ENCODE peak calls at places on chromosomes 13 and 19, in five cellular contexts. C, Z, L, N and T are unnamed samples. For H3K4me1 and H3K9me3, the result is how much of the 10 kb centered on the place peaks cover.

GRCh38 chr13:85974604-85975366 is 175.6 kb upstream of the SLITRK6 start:
- DNase-seq in C (peak), Z (no peak), L (no peak), N (no peak), T (no peak)

GRCh38 chr13:51317262-51317661 is 22.2 kb upstream of the SERPINE3 start:
- DNase-seq in C (no peak), Z (peak), L (no peak), N (no peak), T (no peak)

GRCh38 chr13:78147905-78148304 is 229.3 kb upstream of the EDNRB start:
- DNase-seq in C (no peak), Z (peak), L (no peak), N (no peak), T (no peak)

GRCh38 chr19:4694211-4694987 is 24.3 kb upstream of the MYDGF start:
- DNase-seq in C (no peak), Z (peak), L (no peak), N (peak), T (no peak)

GRCh38 chr13:23087884-23088283 is 92.9 kb upstream of the SGCG start:
- DNase-seq in C (peak), Z (peak), L (no peak), N (no peak), T (no peak)

GRCh38 chr13:37011002-37011401 is 10.4 kb downstream of the EXOSC8 start:
- DNase-seq in C (no peak), Z (peak), L (no peak), N (no peak), T (no peak)

GRCh38 chr13:41098761-41099160 is 33.8 kb downstream of the KBTBD6 start:
- DNase-seq in C (no peak), Z (no peak), L (no peak), N (no peak), T (no peak)

GRCh38 chr13:92574499-92574898 is 652.1 kb upstream of the GPC6 start:
- DNase-seq in C (no peak), Z (no peak), L (no peak), N (no peak), T (no peak)

GRCh38 chr19:5624741-5625140 is 1.9 kb downstream of the SAFB start:
- DNase-seq in C (no peak), Z (no peak), L (no peak), N (no peak), T (no peak)

GRCh38 chr13:65836066-65836465 is 1394.1 kb downstream of the PCDH9 start:
- DNase-seq in C (no peak), Z (no peak), L (no peak), N (no peak), T (no peak)

GRCh38 chr13:42113478-42113877 is 65.0 kb downstream of the DGKH start:
- DNase-seq in C (peak), Z (no peak), L (no peak), N (no peak), T (no peak)

GRCh38 chr13:39282400-39282972 is 244.2 kb downstream of the NHLRC3 start:
- DNase-seq in C (no peak), Z (no peak), L (no peak), N (no peak), T (no peak)

GRCh38 chr13:99970761-99971575 is 599 bp downstream of the ZIC5 start:
- DNase-seq in C (peak), Z (no peak), L (no peak), N (no peak), T (no peak)

GRCh38 chr19:40216777-40217026 is 1.5 kb downstream of the TTC9B start:
- DNase-seq in C (no peak), Z (no peak), L (no peak), N (no peak), T (no peak)

DNA sequence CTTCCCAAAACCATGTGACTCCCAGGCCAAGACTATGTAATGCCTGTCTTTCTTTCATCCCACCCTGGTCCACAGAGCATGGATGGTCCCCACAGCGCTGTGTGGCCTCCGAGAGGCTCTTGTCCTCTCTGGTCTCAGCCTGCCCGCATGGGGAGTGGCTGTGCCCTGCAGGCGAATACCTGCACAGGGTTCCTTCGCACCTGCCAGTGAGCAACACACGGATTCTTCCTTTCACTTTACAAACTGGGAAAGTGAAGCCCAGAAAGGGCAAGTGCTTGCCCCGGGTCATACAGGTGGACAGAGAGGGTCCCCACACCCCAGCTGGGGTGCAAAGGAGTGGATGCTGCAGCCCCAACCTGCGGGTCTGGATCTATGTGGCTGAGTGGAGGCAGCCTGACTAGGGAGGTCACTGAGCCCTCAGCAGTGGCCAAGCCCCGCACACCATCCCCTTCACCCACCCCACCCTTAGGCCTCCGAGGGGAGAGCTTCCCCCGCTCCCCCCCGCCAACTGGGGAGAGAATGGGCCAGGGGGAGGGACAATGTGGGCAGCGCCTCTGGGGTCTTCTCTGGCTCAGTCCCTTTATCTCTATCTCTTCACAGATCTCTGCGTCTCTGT is 747 bp upstream of the MARK4 start:
- DNase-seq in C (no peak), Z (no peak), L (peak), N (no peak), T (no peak)
- H3K4me1 ChIP-seq in C (under half), Z (under half), L (under half), N (under half), T (under half)

GRCh38 chr19:37778613-37779138 is 710 bp downstream of the ZNF573 start:
- DNase-seq in C (peak), Z (peak), L (no peak), N (no peak), T (no peak)
- H3K27ac ChIP-seq in C (peak), Z (peak), L (no peak), N (peak), T (peak)

DNA sequence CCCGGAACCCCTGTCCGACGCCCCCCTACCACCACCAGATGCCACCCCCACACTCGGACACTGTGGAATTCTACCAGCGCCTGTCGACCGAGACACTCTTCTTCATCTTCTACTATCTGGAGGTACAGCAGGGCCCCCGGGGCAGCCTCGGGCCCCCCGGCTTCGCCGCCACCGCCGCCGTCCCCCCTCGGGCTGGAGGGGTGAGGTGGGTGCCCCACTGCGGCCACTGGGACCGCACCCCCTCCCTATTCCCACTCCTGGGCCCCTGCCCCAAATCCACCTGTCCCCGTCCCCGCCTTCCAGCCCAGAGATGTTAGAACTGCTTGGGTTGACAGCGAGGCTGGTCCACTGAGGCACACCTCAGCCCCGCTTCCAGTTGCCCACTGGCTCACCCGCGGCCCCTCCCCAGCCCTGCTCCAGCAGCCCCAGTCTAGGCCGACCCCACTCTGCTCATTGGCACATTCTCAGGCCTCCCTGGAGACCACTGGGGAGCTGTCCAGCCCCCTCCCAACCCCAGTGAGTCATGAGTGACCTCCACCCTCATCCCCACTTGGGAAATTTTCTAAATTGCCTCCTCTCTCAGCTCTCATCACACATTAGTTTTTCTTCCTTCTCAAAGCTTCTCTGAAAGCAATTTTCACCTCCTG is 6.5 kb downstream of the LENG1 start:
- DNase-seq in C (no peak), Z (no peak), L (no peak), N (no peak), T (no peak)
- H3K9me3 ChIP-seq in C (under half), Z (under half), L (under half), N (under half), T (under half)

GRCh38 chr19:48994035-48994386 is 324 bp downstream of the RUVBL2 start:
- DNase-seq in C (no peak), Z (no peak), L (no peak), N (no peak), T (no peak)
- H3K4me1 ChIP-seq in C (under half), Z (under half), L (under half), N (under half), T (under half)